ENCODE peak calls at places on chromosomes 12 and 14, in nine cellular contexts. R is heart left ventricle, O is HCT116, H is kidney, Y is K562, L is mesendoderm, B is heart right ventricle, X is Peyer's patch, E is endodermal cell. C is an unnamed sample.

GRCh38 chr14:63045612-63046320 is 508 bp upstream of the KCNH5 start:
- DNase-seq in L (peak), O (no peak), B (no peak), H (peak), Y (no peak), E (peak), R (peak), X (no peak), C (no peak)

GRCh38 chr14:104687601-104688504 is 1.6 kb upstream of the INF2 start:
- DNase-seq in X (peak), R (peak), B (peak), H (peak), E (peak), Y (no peak), L (peak), O (peak), C (peak)

GRCh38 chr12:74401966-74402365 is 135.7 kb upstream of the ATXN7L3B start:
- DNase-seq in Y (no peak), E (no peak), X (no peak), O (peak), L (no peak), H (no peak), B (no peak), R (no peak), C (no peak)

GRCh38 chr12:71440393-71441349 is 1.1 kb downstream of the LGR5 start:
- DNase-seq in H (no peak), O (no peak), B (no peak), E (peak), L (peak), R (no peak), Y (no peak), X (peak), C (no peak)

GRCh38 chr12:115354007-115354452 is 670.1 kb upstream of the TBX3 start:
- DNase-seq in L (no peak), X (peak), R (peak), O (peak), B (peak), H (no peak), Y (no peak), E (no peak), C (peak)

GRCh38 chr12:3882896-3883564 is 9.8 kb upstream of the PARP11 start:
- DNase-seq in L (peak), B (no peak), E (no peak), Y (no peak), R (no peak), X (no peak), O (peak), H (no peak), C (no peak)

GRCh38 chr14:68757618-68758081 is 35.2 kb downstream of the ZFP36L1 start:
- DNase-seq in X (no peak), O (no peak), Y (peak), R (peak), H (peak), B (peak), L (no peak), E (no peak), C (peak)

GRCh38 chr14:55221186-55221585 is 29.8 kb upstream of the DLGAP5 start:
- DNase-seq in L (no peak), H (no peak), X (no peak), Y (no peak), O (no peak), B (no peak), R (no peak), E (no peak), C (no peak)

GRCh38 chr14:84225243-84225642 is 1304.7 kb upstream of the FLRT2 start:
- DNase-seq in H (no peak), Y (no peak), E (no peak), O (no peak), L (no peak), B (peak), X (no peak), R (peak), C (peak)

GRCh38 chr14:81834308-81834707 is 300.7 kb upstream of the SEL1L start:
- DNase-seq in R (no peak), L (peak), X (no peak), H (no peak), E (no peak), Y (no peak), O (no peak), B (no peak), C (no peak)

GRCh38 chr12:80056232-80056631 is 43.1 kb upstream of the OTOGL start:
- DNase-seq in Y (no peak), X (no peak), R (no peak), B (no peak), E (no peak), O (no peak), L (no peak), H (no peak), C (no peak)

GRCh38 chr12:99130808-99131538 is 485.9 kb downstream of the APAF1 start:
- DNase-seq in O (no peak), E (no peak), Y (no peak), R (no peak), B (no peak), L (no peak), H (no peak), X (no peak), C (no peak)

GRCh38 chr12:19375888-19376287 is 63.4 kb upstream of the AEBP2 start:
- DNase-seq in R (no peak), H (no peak), Y (no peak), L (no peak), O (no peak), B (no peak), E (no peak), X (no peak), C (no peak)

GRCh38 chr12:58882796-58883195 is 37.5 kb downstream of the LRIG3 start:
- DNase-seq in O (no peak), H (no peak), R (no peak), E (peak), X (no peak), Y (no peak), L (no peak), B (no peak), C (no peak)

GRCh38 chr14:63283501-63284248 is 35.1 kb downstream of the GPHB5 start:
- DNase-seq in L (no peak), Y (no peak), X (no peak), B (no peak), E (no peak), R (no peak), H (no peak), O (no peak), C (no peak)

GRCh38 chr12:105270671-105271255 is 34.8 kb upstream of the APPL2 start:
- DNase-seq in E (no peak), L (peak), Y (no peak), R (no peak), H (no peak), B (no peak), X (no peak), O (no peak), C (no peak)

GRCh38 chr12:102956738-102957338 is 636 bp upstream of the ASCL1 start:
- DNase-seq in B (no peak), Y (no peak), L (no peak), H (no peak), X (no peak), O (no peak), E (no peak), R (no peak), C (no peak)

GRCh38 chr14:96307434-96307833 is 51.4 kb downstream of the BDKRB1 start:
- DNase-seq in O (no peak), B (no peak), R (no peak), H (no peak), Y (no peak), E (no peak), X (no peak), L (peak), C (no peak)

GRCh38 chr12:98893601-98894411 is 248.7 kb downstream of the APAF1 start:
- DNase-seq in L (peak), Y (no peak), H (no peak), B (no peak), X (no peak), O (no peak), E (peak), R (no peak), C (no peak)

GRCh38 chr14:100102156-100102785 is 37.0 kb downstream of the EVL start:
- DNase-seq in X (no peak), B (no peak), E (no peak), O (no peak), R (no peak), Y (no peak), H (no peak), L (peak), C (no peak)

GRCh38 chr12:48004039-48004940 is at the start of gene COL2A1:
- DNase-seq in E (peak), R (no peak), H (no peak), O (no peak), L (peak), B (no peak), Y (no peak), X (peak), C (peak)

GRCh38 chr12:118350908-118351592 is 21.7 kb downstream of the TAOK3 start:
- DNase-seq in O (no peak), H (no peak), R (no peak), E (no peak), Y (no peak), B (no peak), L (no peak), X (no peak), C (no peak)

GRCh38 chr12:100716949-100717732 is 77.4 kb upstream of the ANO4 start:
- DNase-seq in H (no peak), L (peak), R (no peak), O (no peak), Y (no peak), E (peak), B (peak), X (no peak), C (peak)

GRCh38 chr12:94263905-94264655 is 115.7 kb downstream of the PLXNC1 start:
- DNase-seq in X (no peak), L (peak), H (no peak), R (peak), E (peak), B (no peak), Y (no peak), O (no peak), C (no peak)

GRCh38 chr14:41549821-41550597 is 56.7 kb upstream of the LRFN5 start:
- DNase-seq in O (no peak), B (no peak), L (no peak), X (no peak), R (no peak), Y (no peak), H (no peak), E (no peak), C (no peak)

GRCh38 chr14:101796479-101796878 is 35.0 kb downstream of the PPP2R5C start:
- DNase-seq in Y (no peak), E (no peak), R (no peak), O (no peak), H (no peak), L (no peak), B (no peak), X (no peak), C (no peak)

GRCh38 chr14:31716208-31716607 is 155.0 kb downstream of the NUBPL start:
- DNase-seq in E (no peak), L (no peak), R (no peak), Y (no peak), O (no peak), X (no peak), B (no peak), H (no peak), C (no peak)

GRCh38 chr12:51955702-51956101 is 4.2 kb downstream of the ACVR1B start:
- DNase-seq in Y (no peak), X (no peak), B (no peak), R (no peak), O (no peak), H (no peak), L (no peak), E (peak), C (no peak)

GRCh38 chr14:105817971-105818711 is 291.8 kb downstream of the TMEM121 start:
- DNase-seq in L (no peak), X (peak), Y (no peak), R (no peak), E (no peak), O (no peak), H (peak), B (no peak), C (no peak)

DNA sequence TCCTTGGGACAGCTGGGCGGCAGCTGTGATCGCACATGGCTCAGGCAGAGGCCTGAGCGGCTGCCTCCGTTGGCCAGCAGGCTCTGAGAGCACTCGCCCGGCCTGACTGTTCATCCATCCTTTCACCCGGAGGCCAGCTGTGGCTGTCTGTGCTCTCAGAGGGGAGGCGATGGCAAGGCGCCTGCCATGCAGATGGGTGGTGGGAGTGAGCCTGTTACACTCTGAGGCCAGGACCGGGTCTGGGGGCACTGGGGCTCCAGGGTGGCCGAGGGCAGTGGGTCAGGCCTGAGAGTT is 292.3 kb downstream of the TMEM121 start:
- DNase-seq in H (peak), R (no peak), E (no peak), O (no peak), L (no peak), X (no peak), B (no peak), Y (no peak), C (no peak)
- H3K27ac ChIP-seq in H (no peak), R (no peak), E (no peak), O (no peak), L (no peak), X (no peak), B (no peak), Y (no peak), C (no peak)

GRCh38 chr14:67623114-67623513 is 3.4 kb downstream of the ARG2 start:
- DNase-seq in X (no peak), H (no peak), Y (no peak), R (no peak), B (no peak), O (no peak), E (no peak), L (peak), C (no peak)

GRCh38 chr14:67620217-67620789 is 583 bp downstream of the ARG2 start:
- DNase-seq in E (peak), R (no peak), L (peak), Y (no peak), B (peak), X (no peak), H (peak), O (no peak), C (no peak)

GRCh38 chr14:67619446-67620216 is at the start of gene ARG2:
- DNase-seq in L (peak), B (peak), X (peak), O (peak), E (peak), H (peak), Y (peak), R (peak), C (peak)

GRCh38 chr14:67622675-67623074 is 3.0 kb downstream of the ARG2 start:
- DNase-seq in Y (peak), O (no peak), H (no peak), E (peak), B (no peak), X (no peak), R (no peak), L (peak), C (no peak)

DNA sequence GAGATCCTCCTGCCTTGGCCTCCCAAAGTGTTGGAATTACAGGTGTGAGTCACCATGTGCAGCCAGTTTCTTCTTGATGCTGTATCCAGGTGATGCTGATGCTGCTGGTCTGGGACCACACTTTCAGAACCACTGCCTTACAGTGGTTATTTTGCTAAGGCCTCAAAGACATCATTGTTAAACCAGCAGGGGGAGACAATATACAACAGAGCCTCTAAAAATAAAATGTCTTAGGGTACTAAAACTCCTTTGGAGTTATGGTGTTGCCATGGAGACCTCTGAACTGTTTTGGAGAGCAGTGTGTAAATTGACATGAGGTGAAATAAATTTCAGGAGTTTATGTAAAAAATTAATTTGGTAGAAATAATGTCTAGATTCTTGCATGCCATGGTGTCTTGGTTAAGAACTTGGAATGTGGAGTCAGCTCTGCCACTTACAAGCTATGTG is 1.1 kb upstream of the ARG2 start:
- DNase-seq in R (no peak), O (no peak), B (no peak), X (no peak), L (peak), E (no peak), Y (peak), H (no peak), C (no peak)
- H3K27ac ChIP-seq in R (no peak), O (no peak), B (no peak), X (no peak), L (no peak), E (no peak), Y (peak), H (peak), C (no peak)

GRCh38 chr14:50037837-50038236 is 78.5 kb downstream of the VCPKMT start:
- DNase-seq in H (no peak), X (no peak), R (no peak), L (no peak), E (no peak), B (no peak), O (no peak), Y (no peak), C (no peak)
- H3K27ac ChIP-seq in H (no peak), X (peak), R (peak), L (no peak), E (no peak), B (no peak), O (no peak), Y (peak), C (no peak)

GRCh38 chr12:56454557-56454956 is at the start of gene MIP:
- DNase-seq in X (no peak), B (no peak), H (no peak), L (no peak), O (no peak), E (no peak), Y (no peak), R (no peak), C (no peak)

GRCh38 chr12:56449622-56449984 is 377 bp upstream of the TIMELESS start:
- DNase-seq in O (no peak), R (no peak), L (no peak), Y (no peak), E (no peak), X (no peak), H (no peak), B (no peak), C (no peak)

GRCh38 chr12:56451147-56451546 is 1.9 kb upstream of the TIMELESS start:
- DNase-seq in L (no peak), Y (no peak), H (no peak), X (no peak), B (no peak), R (no peak), E (no peak), O (no peak), C (no peak)

GRCh38 chr12:56448860-56449621 is at the start of gene TIMELESS:
- DNase-seq in O (peak), R (peak), B (peak), L (peak), X (peak), Y (peak), H (peak), E (peak), C (peak)

GRCh38 chr12:56450241-56450640 is 1.0 kb upstream of the TIMELESS start:
- DNase-seq in B (no peak), X (no peak), Y (no peak), L (no peak), E (no peak), H (no peak), O (no peak), R (no peak), C (no peak)
- H3K27ac ChIP-seq in B (peak), X (no peak), Y (no peak), L (no peak), E (no peak), H (no peak), O (peak), R (no peak), C (no peak)

GRCh38 chr14:90455100-90455571 is 58.3 kb downstream of the CALM1 start:
- DNase-seq in X (no peak), O (no peak), B (no peak), R (no peak), E (no peak), H (peak), Y (no peak), L (no peak), C (peak)
- H3K27ac ChIP-seq in X (no peak), O (no peak), B (no peak), R (no peak), E (peak), H (no peak), Y (no peak), L (no peak), C (no peak)